ENCODE peak calls at places on chromosomes 6 and 20, in ten cellular contexts. I is activated gamma-delta T cell treated with Interleukin-2 at 50 U/mL for 16 hours; T is mesendoderm; Q is H4; B is stimulated activated CD8-positive, alpha-beta memory T cell treated with anti-CD3 and anti-CD28 coated beads, Interleukin-12 subunit alpha, Interleukin-12 subunit beta, amount 100 ng/mL, for 1 hour; K is AG04450; U is GM10248; P is ovary; H is iPS-NIHi11; N is T-cell. D is an unnamed sample.
A peak's percentile ranks its signal among the peaks of the same experiment; 100 is the strongest.

GRCh38 chr6:91633374-91634184 is 1046.7 kb upstream of the MAP3K7 start:
- DNase-seq in I (no peak), T (peak; percentile 12), Q (no peak), B (no peak), K (no peak), U (no peak), P (peak; percentile 7), H (no peak), N (no peak), D (no peak)

GRCh38 chr6:3124667-3125066 is 6.2 kb downstream of the BPHL start:
- DNase-seq in I (no peak), T (no peak), Q (no peak), B (no peak), K (no peak), U (no peak), P (no peak), H (no peak), N (no peak), D (no peak)

GRCh38 chr6:153012856-153013255 is 10.3 kb upstream of the MTRF1L start:
- DNase-seq in I (no peak), T (no peak), Q (no peak), B (no peak), K (no peak), U (no peak), P (no peak), H (no peak), N (no peak), D (no peak)

GRCh38 chr6:9086331-9086730 is 651.0 kb upstream of the SLC35B3 start:
- DNase-seq in I (no peak), T (no peak), Q (no peak), B (no peak), K (no peak), U (no peak), P (no peak), H (no peak), N (no peak), D (no peak)

GRCh38 chr6:11161031-11161966 is 49.8 kb upstream of the ERVFRD-1 start:
- DNase-seq in I (no peak), T (no peak), Q (peak; percentile 48), B (no peak), K (no peak), U (no peak), P (no peak), H (no peak), N (no peak), D (no peak)

GRCh38 chr6:40999498-41000070 is 39.4 kb downstream of the UNC5CL start:
- DNase-seq in I (no peak), T (peak; percentile 96), Q (peak; percentile 79), B (no peak), K (no peak), U (peak; percentile 59), P (peak; percentile 75), H (peak; percentile 77), N (no peak), D (no peak)

GRCh38 chr20:17849901-17850673 is 118.5 kb downstream of the SNX5 start:
- DNase-seq in I (no peak), T (no peak), Q (peak; percentile 81), B (no peak), K (peak; percentile 89), U (no peak), P (no peak), H (no peak), N (no peak), D (no peak)

GRCh38 chr20:62019144-62019805 is 46.4 kb downstream of the TAF4 start:
- DNase-seq in I (no peak), T (no peak), Q (no peak), B (no peak), K (no peak), U (no peak), P (peak; percentile 77), H (no peak), N (no peak), D (no peak)

GRCh38 chr6:106847116-106847515 is 127.4 kb downstream of the CD24 start:
- DNase-seq in I (no peak), T (peak; percentile 38), Q (no peak), B (no peak), K (no peak), U (peak; percentile 49), P (no peak), H (no peak), N (no peak), D (no peak)